ENCODE peak calls at places on chromosomes 13 and 19, in seven cellular contexts. Z is RKO; E is stimulated activated naive CD4-positive, alpha-beta T cell; W is activated T-helper 1 cell treated with anti-CD3 and anti-CD28 coated beads, Interleukin-2, amount 50 U/mL, for 16 hours; Q is activated CD8-positive, alpha-beta T cell treated with anti-CD3 and anti-CD28 coated beads for 36 hours; D is sciatic nerve; F is C1 segment of cervical spinal cord. X is an unnamed sample.

GRCh38 chr19:2524361-2524839 is 48.5 kb downstream of the GADD45B start:
- DNase-seq in Z (no peak), E (no peak), W (no peak), Q (no peak), D (no peak), F (no peak), X (no peak)

GRCh38 chr19:2616741-2617392 is 85.6 kb downstream of the GNG7 start:
- DNase-seq in Z (no peak), E (peak; percentile 39), W (no peak), Q (peak; percentile 71), D (no peak), F (no peak), X (peak; percentile 75)

GRCh38 chr13:90686438-90686837 is 661.0 kb upstream of the MIR17HG start:
- DNase-seq in Z (peak; percentile 9), E (no peak), W (no peak), Q (no peak), D (no peak), F (no peak), X (no peak)

GRCh38 chr13:48094404-48094780 is 512 bp downstream of the MED4 start:
- DNase-seq in Z (peak; percentile 38), E (no peak), W (no peak), Q (no peak), D (no peak), F (peak; percentile 31), X (peak; percentile 15)

GRCh38 chr19:4376991-4377781 is 23.2 kb downstream of the SH3GL1 start:
- DNase-seq in Z (no peak), E (no peak), W (no peak), Q (no peak), D (no peak), F (no peak), X (no peak)

GRCh38 chr13:22765566-22765965 is 415.2 kb upstream of the SGCG start:
- DNase-seq in Z (no peak), E (no peak), W (no peak), Q (no peak), D (no peak), F (no peak), X (no peak)

GRCh38 chr13:55816976-55817601 is 1323.6 kb upstream of the PRR20A start:
- DNase-seq in Z (no peak), E (no peak), W (no peak), Q (no peak), D (no peak), F (no peak), X (no peak)

GRCh38 chr13:28338202-28338601 is 156.7 kb downstream of the FLT1 start:
- DNase-seq in Z (no peak), E (no peak), W (no peak), Q (no peak), D (no peak), F (no peak), X (no peak)

GRCh38 chr19:55069137-55069858 is 6.3 kb upstream of the RDH13 start:
- DNase-seq in Z (peak; percentile 63), E (no peak), W (no peak), Q (no peak), D (no peak), F (no peak), X (no peak)

GRCh38 chr19:45136507-45137178 is 24.1 kb downstream of the NKPD1 start:
- DNase-seq in Z (no peak), E (no peak), W (no peak), Q (no peak), D (no peak), F (no peak), X (no peak)

GRCh38 chr13:114146629-114147028 is 14.2 kb upstream of the RASA3 start:
- DNase-seq in Z (no peak), E (no peak), W (no peak), Q (no peak), D (no peak), F (no peak), X (no peak)

GRCh38 chr13:99797716-99798115 is 173.9 kb downstream of the ZIC5 start:
- DNase-seq in Z (no peak), E (no peak), W (no peak), Q (no peak), D (no peak), F (no peak), X (no peak)

GRCh38 chr13:27080018-27080948 is 91.3 kb downstream of the USP12 start:
- DNase-seq in Z (no peak), E (no peak), W (no peak), Q (no peak), D (no peak), F (no peak), X (no peak)

GRCh38 chr19:7006305-7006704 is 14.9 kb downstream of the MBD3L2B start:
- DNase-seq in Z (no peak), E (no peak), W (no peak), Q (no peak), D (no peak), F (no peak), X (no peak)

GRCh38 chr19:30174791-30175190 is 197.4 kb upstream of the ZNF536 start:
- DNase-seq in Z (no peak), E (no peak), W (no peak), Q (no peak), D (no peak), F (no peak), X (no peak)

GRCh38 chr13:29511980-29512379 is 83.5 kb downstream of the SLC7A1 start:
- DNase-seq in Z (no peak), E (no peak), W (no peak), Q (no peak), D (no peak), F (no peak), X (no peak)

GRCh38 chr13:45257638-45258338 is 56.9 kb upstream of the KCTD4 start:
- DNase-seq in Z (no peak), E (no peak), W (no peak), Q (no peak), D (no peak), F (no peak), X (no peak)

GRCh38 chr13:28401303-28402056 is 93.4 kb downstream of the FLT1 start:
- DNase-seq in Z (no peak), E (no peak), W (no peak), Q (no peak), D (no peak), F (no peak), X (no peak)

GRCh38 chr19:45440873-45441654 is 17.3 kb upstream of the ERCC1 start:
- DNase-seq in Z (peak; percentile 68), E (no peak), W (no peak), Q (no peak), D (no peak), F (no peak), X (no peak)

GRCh38 chr13:73922728-73923393 is 211.3 kb downstream of the KLF12 start:
- DNase-seq in Z (no peak), E (no peak), W (no peak), Q (peak; percentile 12), D (no peak), F (no peak), X (no peak)

GRCh38 chr13:20609145-20609544 is 42.2 kb downstream of the IFT88 start:
- DNase-seq in Z (no peak), E (no peak), W (no peak), Q (no peak), D (no peak), F (no peak), X (no peak)

GRCh38 chr19:13208131-13208963 is 58.1 kb downstream of the IER2 start:
- DNase-seq in Z (no peak), E (peak; percentile 44), W (no peak), Q (peak; percentile 80), D (peak; percentile 84), F (peak; percentile 8), X (peak; percentile 84)

GRCh38 chr19:45632468-45633196 is 6.6 kb downstream of the EML2 start:
- DNase-seq in Z (peak; percentile 77), E (no peak), W (no peak), Q (peak; percentile 60), D (peak; percentile 76), F (no peak), X (peak; percentile 75)

GRCh38 chr13:49629947-49630346 is 1.6 kb downstream of the ARL11 start:
- DNase-seq in Z (no peak), E (no peak), W (no peak), Q (no peak), D (no peak), F (no peak), X (no peak)

GRCh38 chr19:47507031-47507430 is 7.8 kb downstream of the NAPA start:
- DNase-seq in Z (no peak), E (no peak), W (no peak), Q (no peak), D (no peak), F (no peak), X (no peak)

GRCh38 chr13:80884031-80884785 is 543.3 kb upstream of the SPRY2 start:
- DNase-seq in Z (no peak), E (no peak), W (no peak), Q (no peak), D (no peak), F (no peak), X (no peak)

GRCh38 chr19:11295665-11296245 is at the start of gene TSPAN16:
- DNase-seq in Z (no peak), E (no peak), W (no peak), Q (no peak), D (no peak), F (no peak), X (no peak)

GRCh38 chr19:2415281-2415972 is 12.0 kb downstream of the TIMM13 start:
- DNase-seq in Z (no peak), E (no peak), W (no peak), Q (no peak), D (no peak), F (no peak), X (no peak)

GRCh38 chr13:39565036-39565949 is 37.7 kb downstream of the LHFPL6 start:
- DNase-seq in Z (peak; percentile 32), E (no peak), W (no peak), Q (no peak), D (no peak), F (no peak), X (no peak)